ENCODE peak calls at places on chromosomes 11 and 22, in ten cellular contexts. P is central memory CD8-positive, alpha-beta T cell; E is activated CD4-positive, alpha-beta T cell treated with anti-CD3 and anti-CD28 coated beads for 36 hours; B is heart right ventricle; C is activated CD8-positive, alpha-beta T cell treated with anti-CD3 and anti-CD28 coated beads for 36 hours; V is right lobe of liver; I is CD8-positive, alpha-beta T cell; F is left ventricle myocardium superior; R is right cardiac atrium; H is gastroesophageal sphincter. U is an unnamed sample.

GRCh38 chr11:1224109-1224485 is 1.2 kb downstream of the MUC5B start:
- ATAC-seq in P (no peak), C (no peak), I (no peak), V (no peak), H (no peak), F (no peak), B (no peak), E (no peak), R (no peak), U (no peak)

GRCh38 chr11:117822031-117822521 is 2.5 kb downstream of the FXYD2 start:
- ATAC-seq in V (no peak), C (peak), E (peak), H (no peak), R (no peak), P (no peak), F (no peak), B (no peak), I (peak), U (peak)

GRCh38 chr22:44793106-44793505 is 40.7 kb downstream of the ARHGAP8 start:
- ATAC-seq in R (no peak), E (no peak), B (no peak), I (no peak), F (no peak), P (no peak), V (no peak), H (no peak), C (no peak), U (no peak)

GRCh38 chr11:119112314-119113020 is 5.3 kb downstream of the C2CD2L start:
- ATAC-seq in C (no peak), F (no peak), E (no peak), B (no peak), V (no peak), R (no peak), I (no peak), H (no peak), P (no peak), U (no peak)

GRCh38 chr11:20611892-20612291 is 12.5 kb downstream of the SLC6A5 start:
- ATAC-seq in V (peak), F (no peak), P (no peak), C (no peak), E (no peak), R (no peak), H (no peak), I (no peak), B (no peak), U (no peak)

GRCh38 chr11:92627615-92628201 is 341.7 kb upstream of the MTNR1B start:
- ATAC-seq in B (no peak), R (no peak), C (peak), P (no peak), E (peak), F (no peak), V (no peak), H (peak), I (no peak), U (no peak)

GRCh38 chr22:25417792-25418191 is 146.7 kb upstream of the GRK3 start:
- ATAC-seq in I (no peak), P (no peak), B (no peak), R (no peak), H (no peak), E (no peak), C (no peak), F (no peak), V (no peak), U (no peak)

GRCh38 chr11:17812286-17813187 is 78.0 kb downstream of the KCNC1 start:
- ATAC-seq in C (no peak), P (no peak), R (no peak), F (no peak), E (no peak), V (no peak), H (no peak), B (no peak), I (no peak), U (no peak)

GRCh38 chr11:6402061-6402470 is 11.8 kb downstream of the SMPD1 start:
- ATAC-seq in B (no peak), R (no peak), F (no peak), H (no peak), C (peak), E (peak), I (peak), V (peak), P (peak), U (peak)

GRCh38 chr11:10930224-10930960 is 72.5 kb upstream of the ZBED5 start:
- ATAC-seq in F (peak), P (peak), V (peak), I (peak), R (peak), E (no peak), C (peak), B (peak), H (peak), U (no peak)

GRCh38 chr11:118892515-118892914 is 8.8 kb downstream of the CXCR5 start:
- ATAC-seq in B (no peak), V (peak), C (peak), H (no peak), F (no peak), I (peak), P (peak), R (no peak), E (peak), U (peak)

GRCh38 chr11:11313426-11313825 is 39.6 kb downstream of the CSNK2A3 start:
- ATAC-seq in P (no peak), C (no peak), V (peak), H (peak), R (no peak), I (no peak), B (no peak), F (peak), E (no peak), U (no peak)

GRCh38 chr11:123302751-123303195 is 107.7 kb upstream of the CLMP start:
- ATAC-seq in F (no peak), B (no peak), C (peak), I (peak), V (no peak), P (no peak), E (peak), H (no peak), R (no peak), U (peak)

GRCh38 chr11:33713162-33713913 is 12.7 kb upstream of the C11orf91 start:
- ATAC-seq in B (no peak), F (no peak), C (no peak), P (no peak), I (no peak), E (no peak), H (no peak), R (no peak), V (peak), U (no peak)

GRCh38 chr22:30239421-30240405 is 6.8 kb downstream of the LIF start:
- ATAC-seq in V (no peak), B (no peak), C (peak), E (peak), H (no peak), R (no peak), F (no peak), I (no peak), P (no peak), U (peak)

GRCh38 chr11:112300094-112300786 is 39.6 kb upstream of the PLET1 start:
- ATAC-seq in H (no peak), I (no peak), F (peak), R (peak), P (no peak), V (no peak), E (no peak), C (no peak), B (no peak), U (no peak)

GRCh38 chr22:46662226-46662625 is 42.0 kb downstream of the GRAMD4 start:
- ATAC-seq in I (no peak), V (no peak), C (no peak), F (no peak), P (no peak), E (no peak), B (no peak), H (no peak), R (no peak), U (no peak)

GRCh38 chr11:108912587-108912986 is 247.7 kb downstream of the DDX10 start:
- ATAC-seq in V (no peak), B (no peak), C (no peak), P (no peak), F (no peak), E (no peak), I (no peak), H (no peak), R (no peak), U (no peak)

GRCh38 chr11:13126430-13126829 is 117.3 kb downstream of the RASSF10 start:
- ATAC-seq in V (no peak), E (no peak), H (no peak), B (no peak), R (no peak), I (no peak), F (no peak), C (no peak), P (no peak), U (no peak)

GRCh38 chr11:114190630-114191029 is 105.6 kb upstream of the NNMT start:
- ATAC-seq in V (no peak), P (no peak), H (no peak), B (no peak), E (no peak), I (no peak), F (no peak), C (no peak), R (no peak), U (no peak)

GRCh38 chr11:62567018-62567633 is 6.6 kb downstream of the EEF1G start:
- ATAC-seq in R (no peak), P (no peak), E (peak), B (no peak), I (no peak), H (no peak), F (no peak), V (peak), C (peak), U (peak)

GRCh38 chr11:130882138-130882551 is 34.1 kb downstream of the SNX19 start:
- ATAC-seq in F (peak), E (peak), B (peak), P (no peak), R (peak), H (no peak), I (no peak), V (peak), C (no peak), U (no peak)

GRCh38 chr11:126474220-126474619 is 118.7 kb downstream of the ST3GAL4 start:
- ATAC-seq in B (peak), E (no peak), C (no peak), P (no peak), V (no peak), I (no peak), F (peak), H (peak), R (no peak), U (no peak)

GRCh38 chr22:32920032-32920628 is 118.6 kb downstream of the TIMP3 start:
- ATAC-seq in H (peak), P (no peak), F (peak), R (peak), B (peak), V (peak), E (no peak), I (no peak), C (no peak), U (no peak)

GRCh38 chr11:59776210-59777066 is 21.3 kb downstream of the STX3 start:
- ATAC-seq in F (no peak), V (peak), H (no peak), E (peak), B (no peak), I (no peak), P (no peak), C (peak), R (peak), U (peak)

GRCh38 chr22:19853879-19854777 is 546 bp downstream of the GNB1L start:
- ATAC-seq in E (no peak), H (peak), B (no peak), I (peak), P (peak), V (peak), F (peak), C (no peak), R (peak), U (no peak)

GRCh38 chr11:78044706-78045105 is 19.0 kb upstream of the THRSP start:
- ATAC-seq in F (no peak), B (no peak), H (no peak), I (no peak), V (peak), E (no peak), C (no peak), P (no peak), R (no peak), U (no peak)

GRCh38 chr11:97610000-97610399 is 1220.2 kb downstream of the JRKL start:
- ATAC-seq in C (no peak), V (no peak), E (no peak), B (no peak), I (no peak), F (no peak), R (no peak), H (no peak), P (no peak), U (no peak)

GRCh38 chr11:75565221-75565814 is 3.3 kb downstream of the SERPINH1 start:
- ATAC-seq in R (peak), B (no peak), C (no peak), I (no peak), H (peak), E (no peak), P (no peak), F (peak), V (no peak), U (no peak)

GRCh38 chr11:62500066-62501035 is 46.3 kb downstream of the AHNAK start:
- ATAC-seq in B (no peak), R (no peak), C (no peak), F (no peak), I (no peak), E (no peak), V (no peak), H (no peak), P (no peak), U (no peak)

GRCh38 chr11:131425285-131425684 is 54.9 kb downstream of the NTM start:
- ATAC-seq in E (no peak), C (no peak), B (no peak), H (no peak), F (no peak), P (no peak), R (no peak), I (no peak), V (no peak), U (no peak)

GRCh38 chr11:32426819-32427615 is 8.3 kb downstream of the WT1 start:
- ATAC-seq in V (peak), C (no peak), F (peak), I (no peak), R (peak), P (no peak), E (no peak), H (no peak), B (peak), U (no peak)

GRCh38 chr22:18055619-18056160 is 22.1 kb upstream of the PEX26 start:
- ATAC-seq in F (no peak), C (no peak), H (no peak), I (no peak), V (no peak), R (no peak), E (no peak), B (no peak), P (no peak), U (no peak)

GRCh38 chr22:46622081-46622521 is 1.9 kb downstream of the GRAMD4 start:
- ATAC-seq in C (no peak), F (peak), E (no peak), B (peak), I (no peak), V (peak), H (peak), R (peak), P (no peak), U (no peak)

GRCh38 chr11:113161671-113162589 is 152.5 kb upstream of the TTC12 start:
- ATAC-seq in H (peak), P (no peak), F (peak), B (peak), R (peak), I (no peak), C (no peak), E (no peak), V (peak), U (no peak)

GRCh38 chr11:115363921-115364320 is 140.3 kb downstream of the CADM1 start:
- ATAC-seq in P (no peak), B (no peak), H (no peak), V (no peak), C (no peak), E (no peak), F (no peak), I (no peak), R (no peak), U (no peak)

GRCh38 chr11:66112640-66113098 is 42.6 kb downstream of the PACS1 start:
- ATAC-seq in E (no peak), I (no peak), R (peak), F (peak), C (no peak), B (peak), P (no peak), V (peak), H (no peak), U (peak)

GRCh38 chr11:61467609-61468401 is 37.9 kb downstream of the SDHAF2 start:
- ATAC-seq in P (no peak), H (no peak), C (no peak), E (peak), V (peak), F (peak), R (no peak), B (peak), I (no peak), U (peak)